ENCODE peak calls at places on chromosomes 1 and 21, in six cellular contexts. One of them, this sample, is unnamed.

GRCh38 chr1:96684737-96685136 is 36.8 kb upstream of the PTBP2 start:
- DNase-seq in adipocyte: no peak
- DNase-seq in H9: no peak
- DNase-seq in kidney: no peak
- DNase-seq in mesenchymal stem cell: no peak
- DNase-seq in PC-3: no peak
- DNase-seq in this sample: no peak

GRCh38 chr1:16122916-16123315 is 33.0 kb downstream of the EPHA2 start:
- DNase-seq in H9: peak
- DNase-seq in adipocyte: peak
- DNase-seq in PC-3: peak
- DNase-seq in mesenchymal stem cell: peak
- DNase-seq in kidney: peak
- DNase-seq in this sample: peak

GRCh38 chr1:108785264-108785663 is 38.8 kb downstream of the STXBP3 start:
- DNase-seq in adipocyte: no peak
- DNase-seq in H9: no peak
- DNase-seq in PC-3: no peak
- DNase-seq in kidney: no peak
- DNase-seq in mesenchymal stem cell: no peak
- DNase-seq in this sample: no peak

GRCh38 chr1:153343811-153344717 is 4.6 kb downstream of the PGLYRP4 start:
- DNase-seq in mesenchymal stem cell: no peak
- DNase-seq in PC-3: no peak
- DNase-seq in H9: no peak
- DNase-seq in kidney: no peak
- DNase-seq in adipocyte: no peak
- DNase-seq in this sample: no peak

GRCh38 chr1:59105548-59106507 is 191.1 kb upstream of the FGGY start:
- DNase-seq in PC-3: no peak
- DNase-seq in adipocyte: no peak
- DNase-seq in H9: no peak
- DNase-seq in mesenchymal stem cell: peak
- DNase-seq in kidney: no peak
- DNase-seq in this sample: no peak

GRCh38 chr1:10867138-10867721 is 70.8 kb upstream of the CASZ1 start:
- DNase-seq in PC-3: peak
- DNase-seq in H9: peak
- DNase-seq in mesenchymal stem cell: peak
- DNase-seq in kidney: peak
- DNase-seq in adipocyte: peak
- DNase-seq in this sample: peak

GRCh38 chr21:33578214-33578613 is 10.3 kb downstream of the DONSON start:
- DNase-seq in kidney: no peak
- DNase-seq in mesenchymal stem cell: peak
- DNase-seq in H9: no peak
- DNase-seq in adipocyte: peak
- DNase-seq in PC-3: no peak
- DNase-seq in this sample: peak

GRCh38 chr1:86648255-86648654 is 56.1 kb upstream of the SH3GLB1 start:
- DNase-seq in PC-3: peak
- DNase-seq in H9: no peak
- DNase-seq in mesenchymal stem cell: peak
- DNase-seq in kidney: no peak
- DNase-seq in adipocyte: peak
- DNase-seq in this sample: peak

GRCh38 chr1:64549464-64550239 is 79.7 kb downstream of the CACHD1 start:
- DNase-seq in PC-3: no peak
- DNase-seq in H9: no peak
- DNase-seq in kidney: no peak
- DNase-seq in adipocyte: no peak
- DNase-seq in mesenchymal stem cell: no peak
- DNase-seq in this sample: no peak

GRCh38 chr1:23801876-23802275 is 1.3 kb upstream of the GALE start:
- DNase-seq in H9: no peak
- DNase-seq in PC-3: no peak
- DNase-seq in kidney: no peak
- DNase-seq in mesenchymal stem cell: no peak
- DNase-seq in adipocyte: no peak
- DNase-seq in this sample: no peak

GRCh38 chr1:162357681-162358266 is 18.9 kb downstream of the SPATA46 start:
- DNase-seq in mesenchymal stem cell: peak
- DNase-seq in H9: peak
- DNase-seq in PC-3: peak
- DNase-seq in kidney: no peak
- DNase-seq in adipocyte: peak
- DNase-seq in this sample: peak

GRCh38 chr1:245805503-245805902 is 650.7 kb downstream of the KIF26B start:
- DNase-seq in PC-3: peak
- DNase-seq in mesenchymal stem cell: no peak
- DNase-seq in kidney: no peak
- DNase-seq in adipocyte: no peak
- DNase-seq in H9: no peak
- DNase-seq in this sample: no peak

GRCh38 chr1:198936371-198937083 is 297.7 kb downstream of the PTPRC start:
- DNase-seq in kidney: no peak
- DNase-seq in adipocyte: peak
- DNase-seq in PC-3: no peak
- DNase-seq in mesenchymal stem cell: peak
- DNase-seq in H9: no peak
- DNase-seq in this sample: peak

GRCh38 chr1:168734946-168735345 is 5.9 kb upstream of the DPT start:
- DNase-seq in adipocyte: no peak
- DNase-seq in mesenchymal stem cell: peak
- DNase-seq in PC-3: no peak
- DNase-seq in H9: no peak
- DNase-seq in kidney: no peak
- DNase-seq in this sample: no peak

GRCh38 chr21:30097791-30098190 is 68.8 kb downstream of the CLDN17 start:
- DNase-seq in adipocyte: no peak
- DNase-seq in H9: no peak
- DNase-seq in mesenchymal stem cell: no peak
- DNase-seq in PC-3: no peak
- DNase-seq in kidney: no peak
- DNase-seq in this sample: no peak

GRCh38 chr1:172976222-172977041 is 74.3 kb downstream of the TNFSF18 start:
- DNase-seq in H9: no peak
- DNase-seq in PC-3: peak
- DNase-seq in mesenchymal stem cell: peak
- DNase-seq in kidney: no peak
- DNase-seq in adipocyte: peak
- DNase-seq in this sample: peak

GRCh38 chr1:44785027-44785376 is 3.0 kb downstream of the BEST4 start:
- DNase-seq in PC-3: no peak
- DNase-seq in H9: no peak
- DNase-seq in mesenchymal stem cell: no peak
- DNase-seq in kidney: peak
- DNase-seq in adipocyte: no peak
- DNase-seq in this sample: no peak

GRCh38 chr1:11516961-11517635 is 38.1 kb downstream of the DISP3 start:
- DNase-seq in H9: no peak
- DNase-seq in kidney: peak
- DNase-seq in mesenchymal stem cell: no peak
- DNase-seq in PC-3: no peak
- DNase-seq in adipocyte: no peak
- DNase-seq in this sample: no peak

GRCh38 chr1:54766726-54767125 is 2.4 kb upstream of the PARS2 start:
- DNase-seq in H9: no peak
- DNase-seq in adipocyte: no peak
- DNase-seq in kidney: no peak
- DNase-seq in PC-3: no peak
- DNase-seq in mesenchymal stem cell: no peak
- DNase-seq in this sample: no peak

GRCh38 chr1:11882814-11883538 is 24.2 kb upstream of the NPPB start:
- DNase-seq in kidney: peak
- DNase-seq in adipocyte: no peak
- DNase-seq in mesenchymal stem cell: no peak
- DNase-seq in PC-3: no peak
- DNase-seq in H9: peak
- DNase-seq in this sample: no peak

GRCh38 chr1:229093258-229093540 is 177.7 kb upstream of the RAB4A start:
- DNase-seq in H9: no peak
- DNase-seq in kidney: no peak
- DNase-seq in mesenchymal stem cell: no peak
- DNase-seq in PC-3: no peak
- DNase-seq in adipocyte: no peak
- DNase-seq in this sample: no peak

GRCh38 chr1:110829955-110830553 is 42.9 kb upstream of the CD53 start:
- DNase-seq in mesenchymal stem cell: no peak
- DNase-seq in adipocyte: peak
- DNase-seq in H9: peak
- DNase-seq in kidney: no peak
- DNase-seq in PC-3: peak
- DNase-seq in this sample: peak

GRCh38 chr1:54237656-54238055 is 37.7 kb downstream of the MRPL37 start:
- DNase-seq in kidney: no peak
- DNase-seq in H9: no peak
- DNase-seq in adipocyte: no peak
- DNase-seq in mesenchymal stem cell: no peak
- DNase-seq in PC-3: no peak
- DNase-seq in this sample: no peak

GRCh38 chr1:25031966-25032667 is 102.0 kb upstream of the RUNX3 start:
- DNase-seq in adipocyte: no peak
- DNase-seq in kidney: peak
- DNase-seq in H9: no peak
- DNase-seq in mesenchymal stem cell: no peak
- DNase-seq in PC-3: peak
- DNase-seq in this sample: peak

GRCh38 chr1:225543350-225543749 is 109.6 kb downstream of the ENAH start:
- DNase-seq in mesenchymal stem cell: no peak
- DNase-seq in adipocyte: no peak
- DNase-seq in H9: no peak
- DNase-seq in kidney: no peak
- DNase-seq in PC-3: no peak
- DNase-seq in this sample: no peak

GRCh38 chr1:179087665-179088064 is 5.8 kb downstream of the TOR3A start:
- DNase-seq in H9: peak
- DNase-seq in mesenchymal stem cell: no peak
- DNase-seq in kidney: no peak
- DNase-seq in adipocyte: no peak
- DNase-seq in PC-3: no peak
- DNase-seq in this sample: peak

GRCh38 chr1:30783244-30783915 is 25.8 kb upstream of the LAPTM5 start:
- DNase-seq in PC-3: no peak
- DNase-seq in H9: no peak
- DNase-seq in kidney: peak
- DNase-seq in adipocyte: no peak
- DNase-seq in mesenchymal stem cell: no peak
- DNase-seq in this sample: no peak

DNA sequence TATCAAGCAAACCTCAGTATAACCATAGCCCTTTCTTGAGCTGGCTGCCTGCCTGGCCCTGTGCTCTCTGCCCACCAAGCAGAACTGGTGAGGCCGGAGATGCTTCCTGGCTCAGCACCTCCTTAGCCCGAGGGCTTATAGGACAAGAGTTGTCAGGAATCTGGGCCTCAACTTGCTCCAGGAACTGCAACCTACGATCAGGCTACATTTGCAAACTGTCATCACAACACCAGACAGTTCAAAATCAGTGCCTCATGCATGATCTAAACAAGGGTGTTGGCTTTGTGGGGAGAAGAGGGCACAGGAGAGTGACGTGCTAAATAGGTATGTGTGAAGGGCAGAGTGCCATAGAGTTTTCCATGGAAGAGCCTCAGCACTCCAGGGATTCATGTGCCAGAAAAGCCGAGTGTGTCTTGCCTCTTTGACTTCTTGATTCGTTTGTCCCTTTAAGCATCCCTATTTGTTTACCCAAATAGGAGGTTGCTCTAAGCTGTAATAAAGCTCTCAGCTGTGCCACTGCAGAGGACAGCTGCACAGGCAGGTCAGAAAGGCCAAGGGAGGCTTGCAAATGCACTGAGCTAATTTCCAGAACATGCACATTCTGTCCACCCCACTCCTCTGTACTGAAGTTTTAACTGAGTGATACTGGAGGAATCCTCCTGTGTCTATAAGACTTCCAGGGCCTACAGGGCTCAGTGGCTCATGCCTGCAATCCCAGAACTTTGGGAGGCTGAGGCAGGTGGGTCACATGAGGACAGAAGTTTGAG is 30.2 kb upstream of the NEK2 start:
- DNase-seq in PC-3: peak
- DNase-seq in adipocyte: no peak
- DNase-seq in kidney: no peak
- DNase-seq in mesenchymal stem cell: no peak
- DNase-seq in H9: no peak
- DNase-seq in this sample: peak
- H3K9ac ChIP-seq in PC-3: no peak
- H3K9ac ChIP-seq in adipocyte: no peak
- H3K9ac ChIP-seq in kidney: no peak
- H3K9ac ChIP-seq in mesenchymal stem cell: no peak
- H3K9ac ChIP-seq in H9: no peak
- H3K9ac ChIP-seq in this sample: no peak

GRCh38 chr1:39205781-39206464 is 1.4 kb downstream of the MACF1 start:
- DNase-seq in kidney: no peak
- DNase-seq in PC-3: no peak
- DNase-seq in mesenchymal stem cell: no peak
- DNase-seq in adipocyte: peak
- DNase-seq in H9: no peak
- DNase-seq in this sample: no peak
- H3K9ac ChIP-seq in kidney: no peak
- H3K9ac ChIP-seq in PC-3: no peak
- H3K9ac ChIP-seq in mesenchymal stem cell: peak
- H3K9ac ChIP-seq in adipocyte: peak
- H3K9ac ChIP-seq in H9: no peak
- H3K9ac ChIP-seq in this sample: peak

GRCh38 chr1:201222125-201222524 is 31.5 kb downstream of the IGFN1 start:
- DNase-seq in kidney: peak
- DNase-seq in mesenchymal stem cell: no peak
- DNase-seq in PC-3: no peak
- DNase-seq in H9: no peak
- DNase-seq in adipocyte: no peak
- DNase-seq in this sample: no peak

GRCh38 chr1:201223852-201224670 is 33.4 kb downstream of the IGFN1 start:
- DNase-seq in kidney: peak
- DNase-seq in PC-3: no peak
- DNase-seq in adipocyte: no peak
- DNase-seq in H9: no peak
- DNase-seq in mesenchymal stem cell: no peak
- DNase-seq in this sample: no peak

GRCh38 chr1:201226859-201227488 is 36.4 kb downstream of the IGFN1 start:
- DNase-seq in mesenchymal stem cell: no peak
- DNase-seq in H9: peak
- DNase-seq in adipocyte: no peak
- DNase-seq in kidney: peak
- DNase-seq in PC-3: no peak
- DNase-seq in this sample: no peak

GRCh38 chr1:201226178-201226514 is 35.5 kb downstream of the IGFN1 start:
- DNase-seq in H9: no peak
- DNase-seq in mesenchymal stem cell: no peak
- DNase-seq in adipocyte: no peak
- DNase-seq in PC-3: no peak
- DNase-seq in kidney: peak
- DNase-seq in this sample: no peak

GRCh38 chr1:201224671-201225400 is 34.2 kb downstream of the IGFN1 start:
- DNase-seq in H9: no peak
- DNase-seq in PC-3: no peak
- DNase-seq in adipocyte: no peak
- DNase-seq in mesenchymal stem cell: no peak
- DNase-seq in kidney: peak
- DNase-seq in this sample: peak
- H3K9ac ChIP-seq in H9: no peak
- H3K9ac ChIP-seq in PC-3: no peak
- H3K9ac ChIP-seq in adipocyte: no peak
- H3K9ac ChIP-seq in mesenchymal stem cell: no peak
- H3K9ac ChIP-seq in kidney: no peak
- H3K9ac ChIP-seq in this sample: no peak

GRCh38 chr1:244451951-244452795 is 464 bp upstream of the ADSS2 start:
- DNase-seq in kidney: peak
- DNase-seq in PC-3: peak
- DNase-seq in mesenchymal stem cell: peak
- DNase-seq in H9: peak
- DNase-seq in adipocyte: peak
- DNase-seq in this sample: peak
- H3K9ac ChIP-seq in kidney: peak
- H3K9ac ChIP-seq in PC-3: peak
- H3K9ac ChIP-seq in mesenchymal stem cell: peak
- H3K9ac ChIP-seq in H9: no peak
- H3K9ac ChIP-seq in adipocyte: peak
- H3K9ac ChIP-seq in this sample: peak

This sample was measured in GM23248.